ENCODE peak calls at places on chromosomes 3 and 15, in eight cellular contexts. K, S, R, X, B, T, A and M are unnamed samples.
A peak's percentile ranks its signal among the peaks of the same experiment; 100 is the strongest.

GRCh38 chr3:4394567-4394966 is 72.5 kb downstream of the SUMF1 start:
- DNase-seq in K (no peak), S (no peak), R (no peak), X (no peak), B (no peak), T (no peak), A (no peak), M (no peak)

GRCh38 chr15:33200903-33201302 is 6.4 kb upstream of the FMN1 start:
- DNase-seq in K (no peak), S (no peak), R (no peak), X (no peak), B (no peak), T (no peak), A (no peak), M (no peak)

GRCh38 chr3:111803123-111803593 is 55.9 kb upstream of the PHLDB2 start:
- DNase-seq in K (peak; percentile 43), S (peak; percentile 40), R (no peak), X (no peak), B (peak; percentile 94), T (peak; percentile 99), A (no peak), M (no peak)

GRCh38 chr3:157104928-157105652 is 54.9 kb downstream of the CCNL1 start:
- DNase-seq in K (no peak), S (no peak), R (peak; percentile 87), X (peak; percentile 68), B (no peak), T (no peak), A (peak; percentile 86), M (no peak)

GRCh38 chr3:66482005-66482404 is 18.8 kb downstream of the LRIG1 start:
- DNase-seq in K (peak; percentile 56), S (no peak), R (peak; percentile 42), X (no peak), B (no peak), T (no peak), A (no peak), M (no peak)

GRCh38 chr3:160981217-160981938 is 123.8 kb downstream of the B3GALNT1 start:
- DNase-seq in K (no peak), S (peak; percentile 19), R (peak; percentile 32), X (peak; percentile 60), B (no peak), T (peak; percentile 51), A (no peak), M (peak; percentile 73)

GRCh38 chr3:62527484-62527883 is 154.1 kb upstream of the FEZF2 start:
- DNase-seq in K (no peak), S (no peak), R (no peak), X (no peak), B (peak; percentile 7), T (no peak), A (no peak), M (no peak)

GRCh38 chr3:66276705-66277274 is 56.0 kb downstream of the SLC25A26 start:
- DNase-seq in K (peak; percentile 80), S (peak; percentile 66), R (peak; percentile 77), X (peak; percentile 77), B (peak; percentile 62), T (peak; percentile 88), A (peak; percentile 59), M (peak; percentile 76)

GRCh38 chr15:34147371-34148140 is 45.7 kb downstream of the PGBD4 start:
- DNase-seq in K (no peak), S (no peak), R (no peak), X (no peak), B (no peak), T (peak; percentile 58), A (no peak), M (no peak)

GRCh38 chr3:196207159-196207832 is 3.9 kb downstream of the ZDHHC19 start:
- DNase-seq in K (peak; percentile 38), S (peak; percentile 62), R (peak; percentile 20), X (peak; percentile 30), B (no peak), T (no peak), A (no peak), M (no peak)

GRCh38 chr15:38438031-38438986 is 15.6 kb upstream of the FAM98B start:
- DNase-seq in K (no peak), S (no peak), R (no peak), X (no peak), B (no peak), T (peak; percentile 86), A (no peak), M (no peak)

GRCh38 chr15:22262613-22263020 is 182.3 kb downstream of the OR4M2 start:
- DNase-seq in K (no peak), S (no peak), R (peak; percentile 52), X (no peak), B (no peak), T (no peak), A (no peak), M (peak; percentile 38)

GRCh38 chr15:39770748-39771689 is 11.6 kb downstream of the FSIP1 start:
- DNase-seq in K (no peak), S (no peak), R (no peak), X (no peak), B (no peak), T (peak; percentile 61), A (no peak), M (no peak)

GRCh38 chr3:141386611-141387110 is 18.4 kb downstream of the ZBTB38 start:
- DNase-seq in K (no peak), S (no peak), R (peak; percentile 82), X (peak; percentile 88), B (no peak), T (peak; percentile 81), A (no peak), M (no peak)

GRCh38 chr3:133369041-133369440 is 30.8 kb upstream of the BFSP2 start:
- DNase-seq in K (no peak), S (no peak), R (no peak), X (no peak), B (no peak), T (no peak), A (no peak), M (no peak)

GRCh38 chr3:131903988-131904415 is 130.8 kb downstream of the CPNE4 start:
- DNase-seq in K (no peak), S (no peak), R (no peak), X (no peak), B (peak; percentile 79), T (peak; percentile 96), A (no peak), M (no peak)

GRCh38 chr3:99118381-99118780 is 216.9 kb upstream of the DCBLD2 start:
- DNase-seq in K (no peak), S (no peak), R (no peak), X (no peak), B (no peak), T (no peak), A (no peak), M (no peak)

GRCh38 chr15:56678562-56678961 is 54.7 kb downstream of the ZNF280D start:
- DNase-seq in K (no peak), S (no peak), R (no peak), X (no peak), B (no peak), T (no peak), A (no peak), M (no peak)

GRCh38 chr3:174440350-174440716 is 418.8 kb upstream of the NAALADL2 start:
- DNase-seq in K (peak; percentile 30), S (no peak), R (peak; percentile 10), X (no peak), B (peak; percentile 37), T (peak; percentile 80), A (no peak), M (no peak)

GRCh38 chr3:192303235-192303634 is 424.1 kb downstream of the FGF12 start:
- DNase-seq in K (no peak), S (no peak), R (no peak), X (no peak), B (no peak), T (no peak), A (no peak), M (no peak)

GRCh38 chr3:57221883-57222282 is 5.6 kb upstream of the APPL1 start:
- DNase-seq in K (no peak), S (no peak), R (no peak), X (no peak), B (no peak), T (peak; percentile 58), A (no peak), M (no peak)
- TF ChIP-seq CTCF in K (no peak), S (peak; percentile 12), R (peak; percentile 63), X (no peak), B (peak; percentile 22), T (peak; percentile 48), A (peak; percentile 64), M (no peak)

DNA sequence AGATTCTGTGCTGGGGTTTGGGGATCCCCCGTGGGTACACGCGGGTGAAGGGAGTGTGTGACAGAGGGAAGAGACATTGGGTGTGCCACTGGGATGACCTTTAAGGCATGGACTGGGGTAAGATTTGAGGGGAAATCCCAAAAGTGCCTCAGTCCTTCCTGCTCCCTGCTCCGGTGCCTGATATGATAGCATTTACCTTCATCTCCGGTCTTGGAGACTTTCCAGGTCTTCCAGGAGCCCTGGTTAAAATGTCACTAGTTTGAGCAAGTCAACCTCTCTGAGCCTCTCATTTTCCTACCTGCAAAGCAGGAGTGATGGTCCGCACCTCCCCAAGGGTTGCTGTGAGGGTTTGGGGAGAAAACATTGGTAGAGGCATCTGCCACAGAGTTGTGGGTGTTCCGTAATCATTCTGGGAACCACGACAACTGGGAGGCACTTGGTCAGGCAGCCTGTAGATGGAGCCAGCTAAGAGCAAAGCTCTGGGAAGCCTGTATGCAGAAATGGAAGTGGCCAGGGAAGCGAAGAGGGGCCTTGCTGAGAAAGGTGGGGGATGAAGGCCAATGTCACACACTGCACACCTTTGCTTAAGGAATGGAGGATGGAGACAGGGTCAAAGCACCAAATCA is 33.9 kb upstream of the KIF23 start:
- DNase-seq in K (no peak), S (no peak), R (no peak), X (no peak), B (no peak), T (peak; percentile 29), A (peak; percentile 73), M (no peak)
- TF ChIP-seq CTCF in K (no peak), S (no peak), R (peak; percentile 19), X (no peak), B (peak; percentile 34), T (peak; percentile 38), A (peak; percentile 63), M (no peak)

DNA sequence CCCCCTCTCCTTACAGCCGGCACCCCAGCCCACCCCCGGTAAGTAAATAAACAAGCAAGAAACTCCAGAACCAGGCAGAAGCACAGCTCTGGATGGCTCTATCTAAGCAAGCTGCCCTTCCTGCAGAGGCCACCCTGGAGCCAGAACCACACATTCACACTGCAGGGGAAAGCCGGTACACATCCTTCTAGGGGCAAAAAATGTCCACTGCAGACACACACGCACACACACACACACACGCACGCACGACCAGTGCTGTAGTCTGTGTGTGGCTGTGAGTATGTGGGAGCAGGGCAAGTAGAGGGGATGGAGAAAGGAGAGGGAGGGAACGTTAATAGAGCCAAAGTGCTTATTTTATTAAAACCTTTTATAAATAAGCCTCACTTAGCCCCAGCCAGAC is 63.8 kb downstream of the ADCY5 start:
- DNase-seq in K (no peak), S (no peak), R (no peak), X (no peak), B (no peak), T (peak; percentile 7), A (no peak), M (no peak)
- TF ChIP-seq CTCF in K (no peak), S (no peak), R (no peak), X (no peak), B (no peak), T (no peak), A (no peak), M (no peak)

DNA sequence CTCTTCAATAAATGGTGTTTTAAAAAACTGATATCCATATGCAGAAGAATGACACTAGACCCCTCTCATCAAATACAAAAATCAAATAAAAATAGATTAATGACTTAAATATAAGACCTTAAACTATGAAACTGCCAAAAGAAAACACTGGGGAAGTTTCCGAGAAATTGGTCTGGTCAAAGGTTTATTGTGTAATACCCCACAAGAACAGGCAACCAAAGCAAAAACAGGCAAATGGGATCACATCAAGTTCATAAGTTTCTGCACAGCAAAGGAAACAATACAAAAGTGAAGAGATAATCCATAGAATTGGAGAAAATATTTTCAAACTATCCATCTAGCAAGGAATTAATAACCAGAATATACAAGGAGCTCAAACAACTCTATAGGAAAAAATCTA is 126.2 kb downstream of the GOLIM4 start:
- DNase-seq in K (no peak), S (no peak), R (no peak), X (no peak), B (no peak), T (no peak), A (no peak), M (no peak)
- TF ChIP-seq CTCF in K (no peak), S (no peak), R (no peak), X (no peak), B (no peak), T (no peak), A (no peak), M (no peak)